ENCODE peak calls at places on chromosomes 6 and 20, in nine cellular contexts. One of them, this sample, is unnamed.

GRCh38 chr6:127435717-127436220 is 23.4 kb downstream of the KIAA0408 start:
- DNase-seq in RWPE1: no peak
- DNase-seq in cardiac fibroblast: no peak
- DNase-seq in HFF-Myc: no peak
- DNase-seq in fibroblast of pulmonary artery: no peak
- DNase-seq in upper lobe of left lung: no peak
- DNase-seq in A673: no peak
- DNase-seq in CD8-positive, alpha-beta T cell: no peak
- DNase-seq in astrocyte of the spinal cord: no peak
- DNase-seq in this sample: no peak

GRCh38 chr6:153130515-153131036 is 506 bp downstream of the RGS17 start:
- DNase-seq in A673: no peak
- DNase-seq in HFF-Myc: no peak
- DNase-seq in CD8-positive, alpha-beta T cell: no peak
- DNase-seq in astrocyte of the spinal cord: no peak
- DNase-seq in fibroblast of pulmonary artery: no peak
- DNase-seq in upper lobe of left lung: peak; percentile 83
- DNase-seq in cardiac fibroblast: no peak
- DNase-seq in RWPE1: peak; percentile 17
- DNase-seq in this sample: peak; percentile 22

GRCh38 chr6:42375007-42375635 is 76.6 kb downstream of the TRERF1 start:
- DNase-seq in A673: no peak
- DNase-seq in CD8-positive, alpha-beta T cell: no peak
- DNase-seq in fibroblast of pulmonary artery: no peak
- DNase-seq in cardiac fibroblast: no peak
- DNase-seq in HFF-Myc: no peak
- DNase-seq in RWPE1: no peak
- DNase-seq in upper lobe of left lung: no peak
- DNase-seq in astrocyte of the spinal cord: no peak
- DNase-seq in this sample: no peak

GRCh38 chr6:36130672-36131516 is 581 bp downstream of the MAPK13 start:
- DNase-seq in cardiac fibroblast: peak; percentile 36
- DNase-seq in A673: no peak
- DNase-seq in upper lobe of left lung: peak; percentile 95
- DNase-seq in HFF-Myc: no peak
- DNase-seq in CD8-positive, alpha-beta T cell: peak; percentile 65
- DNase-seq in astrocyte of the spinal cord: no peak
- DNase-seq in RWPE1: peak; percentile 58
- DNase-seq in fibroblast of pulmonary artery: peak; percentile 34
- DNase-seq in this sample: peak; percentile 46

GRCh38 chr6:93468291-93468690 is 48.9 kb upstream of the EPHA7 start:
- DNase-seq in CD8-positive, alpha-beta T cell: no peak
- DNase-seq in A673: peak; percentile 6
- DNase-seq in upper lobe of left lung: no peak
- DNase-seq in fibroblast of pulmonary artery: peak; percentile 43
- DNase-seq in RWPE1: no peak
- DNase-seq in astrocyte of the spinal cord: peak; percentile 84
- DNase-seq in cardiac fibroblast: peak; percentile 19
- DNase-seq in HFF-Myc: no peak
- DNase-seq in this sample: no peak

GRCh38 chr6:163782436-163783003 is 368.0 kb downstream of the QKI start:
- DNase-seq in HFF-Myc: no peak
- DNase-seq in A673: no peak
- DNase-seq in upper lobe of left lung: no peak
- DNase-seq in fibroblast of pulmonary artery: no peak
- DNase-seq in astrocyte of the spinal cord: no peak
- DNase-seq in RWPE1: no peak
- DNase-seq in cardiac fibroblast: no peak
- DNase-seq in CD8-positive, alpha-beta T cell: no peak
- DNase-seq in this sample: no peak

GRCh38 chr6:32113386-32114352 is 4.5 kb upstream of the TNXB start:
- DNase-seq in CD8-positive, alpha-beta T cell: no peak
- DNase-seq in fibroblast of pulmonary artery: peak; percentile 98
- DNase-seq in RWPE1: peak; percentile 71
- DNase-seq in HFF-Myc: peak; percentile 84
- DNase-seq in cardiac fibroblast: peak; percentile 99
- DNase-seq in upper lobe of left lung: peak; percentile 40
- DNase-seq in A673: no peak
- DNase-seq in astrocyte of the spinal cord: peak; percentile 93
- DNase-seq in this sample: no peak

GRCh38 chr6:10883312-10884244 is 1.7 kb upstream of the GCM2 start:
- DNase-seq in A673: no peak
- DNase-seq in HFF-Myc: no peak
- DNase-seq in RWPE1: no peak
- DNase-seq in fibroblast of pulmonary artery: no peak
- DNase-seq in astrocyte of the spinal cord: no peak
- DNase-seq in CD8-positive, alpha-beta T cell: no peak
- DNase-seq in upper lobe of left lung: peak; percentile 51
- DNase-seq in cardiac fibroblast: no peak
- DNase-seq in this sample: no peak

GRCh38 chr20:9927224-9927623 is 88.3 kb upstream of the PAK5 start:
- DNase-seq in A673: no peak
- DNase-seq in cardiac fibroblast: no peak
- DNase-seq in astrocyte of the spinal cord: no peak
- DNase-seq in fibroblast of pulmonary artery: no peak
- DNase-seq in HFF-Myc: no peak
- DNase-seq in CD8-positive, alpha-beta T cell: no peak
- DNase-seq in RWPE1: peak; percentile 51
- DNase-seq in upper lobe of left lung: no peak
- DNase-seq in this sample: no peak

GRCh38 chr6:107690864-107691661 is 133.1 kb downstream of the SCML4 start:
- DNase-seq in CD8-positive, alpha-beta T cell: no peak
- DNase-seq in RWPE1: no peak
- DNase-seq in HFF-Myc: no peak
- DNase-seq in upper lobe of left lung: no peak
- DNase-seq in A673: no peak
- DNase-seq in fibroblast of pulmonary artery: peak; percentile 82
- DNase-seq in cardiac fibroblast: peak; percentile 91
- DNase-seq in astrocyte of the spinal cord: peak; percentile 76
- DNase-seq in this sample: no peak

GRCh38 chr20:4607287-4607713 is 114.4 kb upstream of the PRND start:
- DNase-seq in cardiac fibroblast: peak; percentile 81
- DNase-seq in A673: peak; percentile 90
- DNase-seq in fibroblast of pulmonary artery: peak; percentile 81
- DNase-seq in RWPE1: peak; percentile 74
- DNase-seq in upper lobe of left lung: no peak
- DNase-seq in HFF-Myc: no peak
- DNase-seq in CD8-positive, alpha-beta T cell: peak; percentile 48
- DNase-seq in astrocyte of the spinal cord: peak; percentile 65
- DNase-seq in this sample: peak; percentile 52

GRCh38 chr20:11728937-11729336 is 188.8 kb upstream of the BTBD3 start:
- DNase-seq in cardiac fibroblast: no peak
- DNase-seq in fibroblast of pulmonary artery: no peak
- DNase-seq in A673: no peak
- DNase-seq in astrocyte of the spinal cord: no peak
- DNase-seq in upper lobe of left lung: no peak
- DNase-seq in RWPE1: no peak
- DNase-seq in CD8-positive, alpha-beta T cell: no peak
- DNase-seq in HFF-Myc: no peak
- DNase-seq in this sample: no peak

GRCh38 chr6:89302195-89302770 is 12.8 kb downstream of the GABRR2 start:
- DNase-seq in cardiac fibroblast: no peak
- DNase-seq in RWPE1: no peak
- DNase-seq in upper lobe of left lung: peak; percentile 70
- DNase-seq in fibroblast of pulmonary artery: no peak
- DNase-seq in astrocyte of the spinal cord: no peak
- DNase-seq in A673: no peak
- DNase-seq in CD8-positive, alpha-beta T cell: no peak
- DNase-seq in HFF-Myc: no peak
- DNase-seq in this sample: no peak

GRCh38 chr6:89297695-89298351 is 17.3 kb downstream of the GABRR2 start:
- DNase-seq in upper lobe of left lung: no peak
- DNase-seq in A673: peak; percentile 91
- DNase-seq in astrocyte of the spinal cord: peak; percentile 94
- DNase-seq in cardiac fibroblast: peak; percentile 95
- DNase-seq in fibroblast of pulmonary artery: peak; percentile 96
- DNase-seq in RWPE1: peak; percentile 92
- DNase-seq in HFF-Myc: peak; percentile 99
- DNase-seq in CD8-positive, alpha-beta T cell: peak; percentile 73
- DNase-seq in this sample: no peak

GRCh38 chr6:89301586-89302194 is 13.4 kb downstream of the GABRR2 start:
- DNase-seq in HFF-Myc: no peak
- DNase-seq in RWPE1: no peak
- DNase-seq in CD8-positive, alpha-beta T cell: no peak
- DNase-seq in cardiac fibroblast: no peak
- DNase-seq in upper lobe of left lung: peak; percentile 56
- DNase-seq in astrocyte of the spinal cord: no peak
- DNase-seq in fibroblast of pulmonary artery: no peak
- DNase-seq in A673: no peak
- DNase-seq in this sample: no peak

GRCh38 chr6:89298680-89299450 is 16.2 kb downstream of the GABRR2 start:
- DNase-seq in fibroblast of pulmonary artery: peak; percentile 59
- DNase-seq in CD8-positive, alpha-beta T cell: peak; percentile 65
- DNase-seq in astrocyte of the spinal cord: peak; percentile 27
- DNase-seq in upper lobe of left lung: no peak
- DNase-seq in RWPE1: no peak
- DNase-seq in cardiac fibroblast: peak; percentile 31
- DNase-seq in A673: peak; percentile 56
- DNase-seq in HFF-Myc: peak; percentile 91
- DNase-seq in this sample: no peak

DNA sequence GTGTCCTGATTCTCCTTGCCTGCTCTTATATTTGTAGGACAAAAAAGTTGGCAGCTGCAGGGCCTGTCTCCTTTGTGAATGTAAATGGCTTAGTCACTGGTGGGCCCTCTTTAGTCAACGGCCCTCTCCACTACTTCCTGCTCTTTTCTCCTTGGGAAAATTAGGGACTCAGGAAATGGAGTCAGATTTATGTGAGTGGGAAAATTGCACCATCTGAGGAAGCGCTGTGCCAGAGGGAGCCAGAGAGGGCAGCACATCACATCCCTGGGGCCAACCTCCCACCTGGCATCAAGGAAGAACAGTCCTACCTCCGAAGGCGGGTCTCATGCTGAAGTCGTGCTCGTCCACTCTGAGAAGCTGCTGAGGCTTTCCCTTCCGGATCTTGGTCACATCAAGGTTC is 15.6 kb downstream of the GABRR2 start:
- DNase-seq in cardiac fibroblast: peak; percentile 17
- DNase-seq in A673: peak; percentile 55
- DNase-seq in fibroblast of pulmonary artery: peak; percentile 25
- DNase-seq in astrocyte of the spinal cord: no peak
- DNase-seq in RWPE1: no peak
- DNase-seq in CD8-positive, alpha-beta T cell: no peak
- DNase-seq in upper lobe of left lung: no peak
- DNase-seq in HFF-Myc: peak; percentile 25
- DNase-seq in this sample: no peak
- TF ChIP-seq CTCF in cardiac fibroblast: peak; percentile 36
- TF ChIP-seq CTCF in A673: peak; percentile 47
- TF ChIP-seq CTCF in fibroblast of pulmonary artery: peak; percentile 29
- TF ChIP-seq CTCF in astrocyte of the spinal cord: peak; percentile 17
- TF ChIP-seq CTCF in RWPE1: no peak
- TF ChIP-seq CTCF in CD8-positive, alpha-beta T cell: no peak
- TF ChIP-seq CTCF in upper lobe of left lung: no peak
- TF ChIP-seq CTCF in HFF-Myc: peak; percentile 29
- TF ChIP-seq CTCF in this sample: peak; percentile 18

DNA sequence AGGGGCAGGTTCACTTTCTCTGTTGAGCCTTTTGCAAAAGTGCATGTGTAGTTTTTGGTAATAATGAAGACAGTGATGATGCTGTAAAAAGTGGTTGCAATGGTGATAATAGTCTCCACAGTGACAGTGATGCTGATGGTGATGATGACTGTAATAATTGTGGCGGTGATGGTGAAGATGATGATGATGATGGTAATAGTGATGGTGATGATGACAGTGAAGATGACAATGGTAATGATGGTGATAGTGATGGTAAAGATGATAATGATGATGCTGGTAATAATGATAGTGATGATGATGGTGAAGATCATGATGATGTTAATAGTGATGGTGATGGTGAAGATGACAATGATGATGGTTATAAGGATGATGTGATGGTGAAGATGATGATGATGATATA is 67.7 kb upstream of the LRFN2 start:
- DNase-seq in HFF-Myc: no peak
- DNase-seq in fibroblast of pulmonary artery: no peak
- DNase-seq in A673: no peak
- DNase-seq in astrocyte of the spinal cord: no peak
- DNase-seq in RWPE1: no peak
- DNase-seq in cardiac fibroblast: no peak
- DNase-seq in upper lobe of left lung: no peak
- DNase-seq in CD8-positive, alpha-beta T cell: no peak
- DNase-seq in this sample: no peak
- TF ChIP-seq CTCF in HFF-Myc: no peak
- TF ChIP-seq CTCF in fibroblast of pulmonary artery: no peak
- TF ChIP-seq CTCF in A673: no peak
- TF ChIP-seq CTCF in astrocyte of the spinal cord: no peak
- TF ChIP-seq CTCF in RWPE1: no peak
- TF ChIP-seq CTCF in cardiac fibroblast: no peak
- TF ChIP-seq CTCF in upper lobe of left lung: no peak
- TF ChIP-seq CTCF in CD8-positive, alpha-beta T cell: no peak
- TF ChIP-seq CTCF in this sample: no peak

DNA sequence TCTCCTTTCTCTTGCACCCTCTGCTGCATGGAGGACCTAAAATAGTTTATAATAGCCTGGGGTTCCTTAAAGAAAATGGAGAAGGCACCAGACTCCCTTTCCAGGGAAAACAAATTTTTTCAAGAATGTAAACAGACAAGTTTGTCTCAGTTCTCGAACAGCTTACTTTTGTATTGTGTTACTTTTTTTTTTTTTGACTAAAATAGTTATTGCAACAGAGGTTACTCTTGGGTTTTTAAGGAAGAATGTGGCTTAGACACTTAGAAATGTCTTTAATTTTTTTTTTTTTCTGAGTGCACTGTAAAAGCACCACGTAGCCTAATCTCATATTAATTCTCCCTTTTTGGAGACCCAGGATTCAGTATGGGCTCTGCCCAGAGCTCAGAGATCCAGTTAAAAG is 148.7 kb upstream of the CARMIL1 start:
- DNase-seq in fibroblast of pulmonary artery: peak; percentile 40
- DNase-seq in astrocyte of the spinal cord: no peak
- DNase-seq in A673: no peak
- DNase-seq in CD8-positive, alpha-beta T cell: no peak
- DNase-seq in upper lobe of left lung: no peak
- DNase-seq in RWPE1: no peak
- DNase-seq in HFF-Myc: no peak
- DNase-seq in cardiac fibroblast: peak; percentile 57
- DNase-seq in this sample: no peak
- TF ChIP-seq CTCF in fibroblast of pulmonary artery: no peak
- TF ChIP-seq CTCF in astrocyte of the spinal cord: no peak
- TF ChIP-seq CTCF in A673: no peak
- TF ChIP-seq CTCF in CD8-positive, alpha-beta T cell: no peak
- TF ChIP-seq CTCF in upper lobe of left lung: no peak
- TF ChIP-seq CTCF in RWPE1: no peak
- TF ChIP-seq CTCF in HFF-Myc: no peak
- TF ChIP-seq CTCF in cardiac fibroblast: no peak
- TF ChIP-seq CTCF in this sample: no peak

GRCh38 chr20:33933469-33933909 is 60.2 kb upstream of the RALY start:
- DNase-seq in HFF-Myc: no peak
- DNase-seq in CD8-positive, alpha-beta T cell: peak; percentile 58
- DNase-seq in RWPE1: peak; percentile 53
- DNase-seq in upper lobe of left lung: no peak
- DNase-seq in A673: peak; percentile 80
- DNase-seq in astrocyte of the spinal cord: peak; percentile 27
- DNase-seq in fibroblast of pulmonary artery: peak; percentile 77
- DNase-seq in cardiac fibroblast: peak; percentile 80
- DNase-seq in this sample: no peak
- TF ChIP-seq CTCF in HFF-Myc: peak; percentile 48
- TF ChIP-seq CTCF in CD8-positive, alpha-beta T cell: no peak
- TF ChIP-seq CTCF in RWPE1: peak; percentile 31
- TF ChIP-seq CTCF in upper lobe of left lung: peak; percentile 51
- TF ChIP-seq CTCF in A673: peak; percentile 70
- TF ChIP-seq CTCF in astrocyte of the spinal cord: peak; percentile 45
- TF ChIP-seq CTCF in fibroblast of pulmonary artery: peak; percentile 60
- TF ChIP-seq CTCF in cardiac fibroblast: peak; percentile 56
- TF ChIP-seq CTCF in this sample: peak; percentile 49

GRCh38 chr20:35432430-35432735 is 5.6 kb downstream of the GDF5 start:
- DNase-seq in HFF-Myc: no peak
- DNase-seq in cardiac fibroblast: no peak
- DNase-seq in A673: no peak
- DNase-seq in fibroblast of pulmonary artery: no peak
- DNase-seq in astrocyte of the spinal cord: no peak
- DNase-seq in upper lobe of left lung: no peak
- DNase-seq in CD8-positive, alpha-beta T cell: no peak
- DNase-seq in RWPE1: no peak
- DNase-seq in this sample: no peak
- TF ChIP-seq CTCF in HFF-Myc: no peak
- TF ChIP-seq CTCF in cardiac fibroblast: peak; percentile 2
- TF ChIP-seq CTCF in A673: no peak
- TF ChIP-seq CTCF in fibroblast of pulmonary artery: no peak
- TF ChIP-seq CTCF in astrocyte of the spinal cord: no peak
- TF ChIP-seq CTCF in upper lobe of left lung: no peak
- TF ChIP-seq CTCF in CD8-positive, alpha-beta T cell: no peak
- TF ChIP-seq CTCF in RWPE1: no peak
- TF ChIP-seq CTCF in this sample: no peak